ENCODE peak calls at places on chromosome 13, in five cellular contexts. K is GM23248, J is fibroblast of lung, F is colonic mucosa, O is neural progenitor cell. C is an unnamed sample.
A peak's percentile ranks its signal among the peaks of the same experiment; 100 is the strongest.

GRCh38 chr13:94947965-94948371 is 235.6 kb upstream of the SOX21 start:
- DNase-seq in K (no peak), J (peak; percentile 51), F (no peak), O (peak; percentile 92), C (no peak)

GRCh38 chr13:112814905-112815585 is 125.2 kb downstream of the ATP11A start:
- DNase-seq in K (peak; percentile 85), J (peak; percentile 53), F (no peak), O (no peak), C (peak; percentile 16)

GRCh38 chr13:25860862-25861261 is 191.0 kb downstream of the SHISA2 start:
- DNase-seq in K (peak; percentile 24), J (peak; percentile 86), F (no peak), O (no peak), C (peak; percentile 77)

GRCh38 chr13:42478531-42479156 is 95.3 kb upstream of the TNFSF11 start:
- DNase-seq in K (peak; percentile 34), J (no peak), F (no peak), O (peak; percentile 27), C (peak; percentile 27)

GRCh38 chr13:30832845-30833332 is 73.2 kb upstream of the MEDAG start:
- DNase-seq in K (peak; percentile 55), J (peak; percentile 80), F (peak; percentile 94), O (peak; percentile 32), C (no peak)

GRCh38 chr13:99585609-99586008 is 84.3 kb downstream of the TM9SF2 start:
- DNase-seq in K (peak; percentile 19), J (peak; percentile 9), F (no peak), O (no peak), C (no peak)

GRCh38 chr13:72849571-72849970 is 67.6 kb downstream of the PIBF1 start:
- DNase-seq in K (peak; percentile 50), J (peak; percentile 63), F (no peak), O (no peak), C (peak; percentile 24)

GRCh38 chr13:112849500-112849899 is 119.5 kb upstream of the MCF2L start:
- DNase-seq in K (no peak), J (peak; percentile 23), F (no peak), O (no peak), C (no peak)

GRCh38 chr13:19680751-19681150 is 47.3 kb downstream of the MPHOSPH8 start:
- DNase-seq in K (no peak), J (peak; percentile 35), F (no peak), O (no peak), C (peak; percentile 22)

GRCh38 chr13:37069597-37070103 is 10.2 kb upstream of the SUPT20H start:
- DNase-seq in K (no peak), J (no peak), F (no peak), O (no peak), C (no peak)

GRCh38 chr13:47932953-47933687 is 68.0 kb downstream of the SUCLA2 start:
- DNase-seq in K (no peak), J (no peak), F (no peak), O (peak; percentile 29), C (no peak)

GRCh38 chr13:26785845-26786630 is 25.5 kb upstream of the GPR12 start:
- DNase-seq in K (no peak), J (no peak), F (peak; percentile 34), O (peak; percentile 30), C (no peak)

GRCh38 chr13:36072536-36072935 is 58.6 kb downstream of the DCLK1 start:
- DNase-seq in K (no peak), J (no peak), F (no peak), O (no peak), C (no peak)

GRCh38 chr13:35857769-35858168 is 273.4 kb downstream of the DCLK1 start:
- DNase-seq in K (no peak), J (peak; percentile 84), F (no peak), O (peak; percentile 71), C (peak; percentile 66)

GRCh38 chr13:35927554-35927953 is 203.6 kb downstream of the DCLK1 start:
- DNase-seq in K (peak; percentile 84), J (peak; percentile 91), F (peak; percentile 20), O (no peak), C (peak; percentile 27)

GRCh38 chr13:99439048-99439447 is 62.2 kb upstream of the TM9SF2 start:
- DNase-seq in K (no peak), J (no peak), F (no peak), O (no peak), C (no peak)

GRCh38 chr13:84400711-84401110 is 518.4 kb upstream of the SLITRK1 start:
- DNase-seq in K (peak; percentile 69), J (peak; percentile 98), F (no peak), O (no peak), C (peak; percentile 59)

GRCh38 chr13:81406639-81407292 is 1065.8 kb upstream of the SPRY2 start:
- DNase-seq in K (no peak), J (no peak), F (no peak), O (no peak), C (no peak)

GRCh38 chr13:28529836-28530235 is 34.9 kb upstream of the FLT1 start:
- DNase-seq in K (peak; percentile 19), J (no peak), F (no peak), O (no peak), C (no peak)

GRCh38 chr13:27968316-27969072 is 621 bp downstream of the CDX2 start:
- DNase-seq in K (no peak), J (no peak), F (peak; percentile 21), O (peak; percentile 77), C (no peak)

GRCh38 chr13:21233086-21233485 is 56.6 kb downstream of the MRPL57 start:
- DNase-seq in K (no peak), J (no peak), F (no peak), O (no peak), C (no peak)

GRCh38 chr13:91384891-91385290 is 13.5 kb upstream of the GPC5 start:
- DNase-seq in K (no peak), J (no peak), F (no peak), O (no peak), C (no peak)

GRCh38 chr13:47484564-47484963 is 516.5 kb downstream of the SUCLA2 start:
- DNase-seq in K (peak; percentile 69), J (peak; percentile 90), F (no peak), O (no peak), C (peak; percentile 50)

GRCh38 chr13:25455146-25455545 is 83.4 kb downstream of the ATP8A2 start:
- DNase-seq in K (no peak), J (no peak), F (no peak), O (no peak), C (no peak)

GRCh38 chr13:44212633-44213387 is 160.8 kb upstream of the SERP2 start:
- DNase-seq in K (peak; percentile 45), J (peak; percentile 18), F (no peak), O (no peak), C (peak; percentile 66)

GRCh38 chr13:26558074-26558805 is 757 bp downstream of the WASF3 start:
- DNase-seq in K (peak; percentile 57), J (peak; percentile 26), F (peak; percentile 22), O (peak; percentile 70), C (peak; percentile 53)

GRCh38 chr13:61777281-61777680 is 361.6 kb upstream of the PCDH20 start:
- DNase-seq in K (no peak), J (peak; percentile 13), F (no peak), O (peak; percentile 19), C (no peak)

GRCh38 chr13:51673165-51673564 is 88.9 kb downstream of the WDFY2 start:
- DNase-seq in K (no peak), J (peak; percentile 24), F (no peak), O (no peak), C (no peak)

GRCh38 chr13:45715351-45715750 is 13.2 kb downstream of the CBY2 start:
- DNase-seq in K (no peak), J (no peak), F (no peak), O (no peak), C (no peak)

GRCh38 chr13:90105881-90106496 is 1241.5 kb upstream of the MIR17HG start:
- DNase-seq in K (peak; percentile 70), J (peak; percentile 84), F (no peak), O (no peak), C (peak; percentile 3)

GRCh38 chr13:113842336-113843062 is 21.4 kb downstream of the GAS6 start:
- DNase-seq in K (no peak), J (no peak), F (no peak), O (no peak), C (no peak)

GRCh38 chr13:33183431-33184130 is 102.0 kb downstream of the STARD13 start:
- DNase-seq in K (peak; percentile 74), J (peak; percentile 88), F (no peak), O (no peak), C (no peak)
- H3K9ac ChIP-seq in K (peak overlapping the region; percentile 33), J (no peak overlapping the region), F (no peak overlapping the region), O (no peak overlapping the region), C (no peak overlapping the region)

DNA sequence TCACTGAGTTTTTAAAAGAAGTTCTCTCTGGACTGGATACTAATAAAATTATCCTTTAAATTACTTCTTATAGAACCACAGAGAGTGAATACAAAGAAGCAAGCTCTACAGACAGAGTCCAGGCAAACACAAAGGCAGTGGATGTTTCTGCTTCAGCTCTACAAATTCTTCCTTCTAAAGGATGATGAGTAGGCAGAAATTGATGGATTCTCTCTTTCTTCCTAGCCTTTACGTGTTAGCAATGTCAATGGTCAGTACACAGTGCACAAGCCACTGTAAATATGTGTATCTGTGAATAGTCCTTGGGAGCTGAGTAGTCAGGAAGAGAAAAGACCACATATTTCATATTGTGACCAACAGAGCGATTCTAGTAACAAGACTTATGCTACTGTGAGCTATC is 390.8 kb downstream of the TBC1D4 start:
- DNase-seq in K (no peak), J (no peak), F (no peak), O (no peak), C (no peak)
- H3K9ac ChIP-seq in K (no peak overlapping the region), J (no peak overlapping the region), F (no peak overlapping the region), O (no peak overlapping the region), C (no peak overlapping the region)

GRCh38 chr13:60572855-60573254 is 175.8 kb downstream of the TDRD3 start:
- DNase-seq in K (no peak), J (peak; percentile 3), F (no peak), O (peak; percentile 30), C (no peak)
- H3K9ac ChIP-seq in K (no peak overlapping the region), J (no peak overlapping the region), F (no peak overlapping the region), O (no peak overlapping the region), C (no peak overlapping the region)

GRCh38 chr13:49110122-49110831 is 109.9 kb upstream of the MLNR start:
- DNase-seq in K (peak; percentile 94), J (peak; percentile 89), F (peak; percentile 88), O (peak; percentile 95), C (peak; percentile 95)

GRCh38 chr13:49116873-49117272 is 103.3 kb upstream of the MLNR start:
- DNase-seq in K (no peak), J (no peak), F (no peak), O (no peak), C (no peak)

GRCh38 chr13:49108204-49108603 is 111.9 kb upstream of the MLNR start:
- DNase-seq in K (no peak), J (no peak), F (no peak), O (no peak), C (no peak)

GRCh38 chr13:49113526-49114286 is 106.4 kb upstream of the MLNR start:
- DNase-seq in K (peak; percentile 82), J (peak; percentile 87), F (no peak), O (peak; percentile 7), C (peak; percentile 63)

DNA sequence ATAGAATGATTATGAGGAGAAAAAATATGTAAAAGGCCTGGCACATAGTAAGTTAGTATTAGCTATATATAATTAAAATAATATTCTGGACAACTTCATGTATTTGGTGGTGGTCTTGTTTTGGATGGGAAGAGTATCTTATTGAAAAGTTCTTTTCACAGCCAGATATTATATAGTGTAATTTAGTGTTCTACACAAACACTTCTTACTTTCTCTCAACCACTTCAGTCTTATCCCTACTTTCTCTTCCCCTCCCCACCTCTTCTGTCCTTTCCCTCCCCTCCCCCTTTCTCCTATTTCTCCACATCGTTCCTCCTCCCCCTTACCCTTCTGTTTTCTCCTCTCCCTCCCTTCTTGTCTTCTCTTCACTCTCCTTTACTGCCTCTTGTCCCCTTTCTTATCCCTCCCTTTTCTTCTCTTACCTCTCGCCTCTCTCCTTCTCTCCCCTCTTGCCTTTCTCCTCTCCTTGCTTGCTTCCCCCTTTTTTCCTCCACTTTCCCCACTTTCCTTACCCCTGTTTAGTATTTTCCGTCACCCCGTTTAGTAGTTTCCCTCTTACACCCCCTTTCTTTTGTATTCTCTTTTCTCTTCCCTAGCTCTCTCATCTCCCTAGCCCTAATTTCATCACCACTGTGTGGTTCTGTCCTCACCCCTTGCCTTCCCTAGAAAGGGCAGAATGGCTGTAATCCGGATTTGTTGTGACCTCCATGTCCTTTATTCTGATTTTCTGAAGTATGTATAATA is 107.2 kb upstream of the MLNR start:
- DNase-seq in K (peak; percentile 14), J (peak; percentile 39), F (no peak), O (peak; percentile 58), C (peak; percentile 30)
- H3K9ac ChIP-seq in K (peak overlapping the region; percentile 80), J (no peak overlapping the region), F (no peak overlapping the region), O (peak overlapping the region; percentile 45), C (peak overlapping the region; percentile 63)

C was measured in adipocyte.